ENCODE peak calls at places on chromosomes 6 and 20, in five cellular contexts. One of them, this sample, is unnamed.

GRCh38 chr6:158205220-158205944 is 37.2 kb downstream of the GTF2H5 start:
- DNase-seq in HL-60: no peak
- DNase-seq in prostate gland: no peak
- DNase-seq in stomach: peak; percentile 40
- DNase-seq in HCT116: peak; percentile 8
- DNase-seq in this sample: no peak

GRCh38 chr6:149855741-149856140 is 8.4 kb downstream of the LRP11 start:
- DNase-seq in HL-60: no peak
- DNase-seq in prostate gland: peak; percentile 44
- DNase-seq in stomach: no peak
- DNase-seq in HCT116: no peak
- DNase-seq in this sample: no peak

GRCh38 chr20:11132819-11133341 is 459.1 kb upstream of the JAG1 start:
- DNase-seq in HL-60: no peak
- DNase-seq in prostate gland: no peak
- DNase-seq in stomach: no peak
- DNase-seq in HCT116: no peak
- DNase-seq in this sample: no peak

GRCh38 chr6:33213166-33213988 is 5.1 kb downstream of the RING1 start:
- DNase-seq in HL-60: peak; percentile 32
- DNase-seq in prostate gland: no peak
- DNase-seq in stomach: no peak
- DNase-seq in HCT116: no peak
- DNase-seq in this sample: peak; percentile 79

GRCh38 chr6:165227644-165228329 is 81.6 kb downstream of the C6orf118 start:
- DNase-seq in HL-60: no peak
- DNase-seq in prostate gland: no peak
- DNase-seq in stomach: no peak
- DNase-seq in HCT116: no peak
- DNase-seq in this sample: no peak

GRCh38 chr20:59977086-59977485 is 18.9 kb downstream of the CDH26 start:
- DNase-seq in HL-60: no peak
- DNase-seq in prostate gland: no peak
- DNase-seq in stomach: no peak
- DNase-seq in HCT116: no peak
- DNase-seq in this sample: no peak

GRCh38 chr6:157535354-157536217 is 154.6 kb downstream of the ZDHHC14 start:
- DNase-seq in HL-60: peak; percentile 77
- DNase-seq in prostate gland: no peak
- DNase-seq in stomach: no peak
- DNase-seq in HCT116: peak; percentile 72
- DNase-seq in this sample: no peak

GRCh38 chr6:168828035-168828434 is 387.1 kb downstream of the SMOC2 start:
- DNase-seq in HL-60: no peak
- DNase-seq in prostate gland: no peak
- DNase-seq in stomach: no peak
- DNase-seq in HCT116: no peak
- DNase-seq in this sample: no peak

GRCh38 chr6:135630789-135631376 is 133.3 kb upstream of the AHI1 start:
- DNase-seq in HL-60: no peak
- DNase-seq in prostate gland: no peak
- DNase-seq in stomach: no peak
- DNase-seq in HCT116: no peak
- DNase-seq in this sample: no peak

GRCh38 chr6:165219629-165220028 is 89.8 kb downstream of the C6orf118 start:
- DNase-seq in HL-60: no peak
- DNase-seq in prostate gland: no peak
- DNase-seq in stomach: no peak
- DNase-seq in HCT116: no peak
- DNase-seq in this sample: no peak

GRCh38 chr20:52179331-52180166 is 12.0 kb downstream of the ZFP64 start:
- DNase-seq in HL-60: no peak
- DNase-seq in prostate gland: no peak
- DNase-seq in stomach: no peak
- DNase-seq in HCT116: no peak
- DNase-seq in this sample: no peak

GRCh38 chr6:73722318-73723060 is 26.5 kb downstream of the CD109 start:
- DNase-seq in HL-60: no peak
- DNase-seq in prostate gland: no peak
- DNase-seq in stomach: no peak
- DNase-seq in HCT116: no peak
- DNase-seq in this sample: no peak

DNA sequence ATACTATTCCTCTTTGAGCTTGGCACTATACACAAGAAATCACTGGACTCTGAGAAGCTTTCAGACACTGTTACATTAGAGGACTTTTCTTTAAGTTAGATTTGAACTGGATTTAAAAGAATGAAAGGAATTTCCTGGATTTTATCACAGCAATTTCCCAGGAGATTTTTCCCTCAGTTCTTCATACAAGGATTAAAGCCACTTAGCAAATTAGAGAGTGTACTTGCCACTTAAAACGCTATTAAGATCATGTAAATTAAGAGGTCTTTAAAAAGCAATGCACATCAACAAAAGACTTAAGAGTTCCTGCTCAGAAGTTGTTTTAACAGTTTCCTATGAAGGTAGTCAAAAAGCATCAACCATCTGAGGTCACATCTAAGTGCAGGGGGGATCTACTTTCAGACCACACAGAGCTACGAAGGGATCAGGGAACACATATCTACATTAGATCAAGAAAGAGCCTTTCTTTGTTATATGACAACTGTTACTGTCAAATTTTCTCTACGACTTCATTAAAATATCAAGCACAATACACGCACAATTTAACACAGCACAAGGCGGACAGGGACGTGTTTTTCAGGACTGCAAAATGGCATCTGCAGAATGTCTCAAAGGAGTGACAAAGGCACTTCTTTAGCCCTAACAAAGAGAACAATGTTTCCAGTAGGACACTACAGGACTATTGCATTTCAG is 65.8 kb downstream of the EPB41L2 start:
- DNase-seq in HL-60: no peak
- DNase-seq in prostate gland: no peak
- DNase-seq in stomach: no peak
- DNase-seq in HCT116: no peak
- DNase-seq in this sample: no peak
- TF ChIP-seq POLR2AphosphoS5 in HL-60: no peak
- TF ChIP-seq POLR2AphosphoS5 in prostate gland: no peak
- TF ChIP-seq POLR2AphosphoS5 in stomach: no peak
- TF ChIP-seq POLR2AphosphoS5 in HCT116: no peak
- TF ChIP-seq POLR2AphosphoS5 in this sample: no peak

DNA sequence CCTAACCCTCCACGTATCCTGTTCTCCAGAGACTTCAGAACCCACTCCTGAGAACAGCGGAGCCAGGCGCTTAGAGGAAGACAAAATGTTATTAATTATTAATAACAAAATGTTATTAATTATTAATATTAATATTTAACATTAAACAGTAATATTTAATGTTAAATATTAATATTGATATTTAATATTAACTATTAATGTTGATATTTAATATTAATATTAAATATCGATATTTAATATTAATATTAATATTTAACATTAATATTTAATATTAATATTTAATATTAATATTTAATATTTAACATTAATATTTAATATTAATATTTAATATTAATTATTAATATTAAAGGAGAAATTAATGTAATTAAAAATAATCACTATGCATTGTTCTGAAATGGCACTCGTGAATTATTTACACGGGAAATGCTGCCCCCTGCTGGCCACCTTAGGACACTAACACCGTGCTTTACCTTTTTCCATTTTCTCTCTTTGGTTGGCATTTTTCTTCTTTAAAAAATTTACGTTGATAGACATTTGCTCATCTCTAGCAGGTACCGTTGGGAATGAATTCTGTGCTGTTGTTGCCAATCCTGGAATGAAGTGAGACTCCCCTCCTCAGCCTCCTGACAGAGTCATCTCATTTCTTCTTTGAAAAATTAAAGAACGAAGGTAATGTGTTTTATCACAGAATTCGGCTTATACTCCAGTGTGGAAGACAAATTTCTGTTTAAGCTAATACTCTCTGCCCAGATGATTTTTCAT is 7.5 kb upstream of the GGTLC1 start:
- DNase-seq in HL-60: peak; percentile 37
- DNase-seq in prostate gland: peak; percentile 43
- DNase-seq in stomach: peak; percentile 59
- DNase-seq in HCT116: peak; percentile 7
- DNase-seq in this sample: no peak
- TF ChIP-seq CTCF in HL-60: peak; percentile 28
- TF ChIP-seq CTCF in prostate gland: peak; percentile 70
- TF ChIP-seq CTCF in stomach: peak; percentile 19
- TF ChIP-seq CTCF in HCT116: peak; percentile 59
- TF ChIP-seq CTCF in this sample: peak; percentile 75

DNA sequence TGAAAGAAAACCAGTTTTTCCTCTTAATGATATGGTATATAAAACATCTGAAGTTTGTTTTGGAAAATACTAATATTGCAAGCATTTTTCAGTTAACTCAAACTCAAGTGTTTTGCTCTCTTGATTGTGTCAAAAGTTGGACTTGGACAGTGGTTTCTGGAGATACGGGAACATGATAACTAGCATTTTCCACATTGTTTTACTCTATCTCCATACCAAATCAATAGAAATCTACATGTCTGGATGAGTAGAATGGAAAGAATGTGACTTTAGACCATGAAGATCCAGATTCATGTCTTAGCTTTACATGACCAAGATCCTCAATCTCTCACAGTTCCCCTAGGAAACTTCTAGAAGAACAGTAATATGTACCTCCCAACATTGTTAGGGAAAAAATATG is 22.2 kb upstream of the FBXO30 start:
- DNase-seq in HL-60: no peak
- DNase-seq in prostate gland: no peak
- DNase-seq in stomach: no peak
- DNase-seq in HCT116: no peak
- DNase-seq in this sample: no peak
- H3K27ac ChIP-seq in HL-60: no peak overlapping the region
- H3K27ac ChIP-seq in prostate gland: no peak overlapping the region
- H3K27ac ChIP-seq in stomach: no peak overlapping the region
- H3K27ac ChIP-seq in HCT116: no peak overlapping the region
- H3K27ac ChIP-seq in this sample: no peak overlapping the region

GRCh38 chr6:30647802-30648460 is 998 bp downstream of the C6orf136 start:
- DNase-seq in HL-60: no peak
- DNase-seq in prostate gland: no peak
- DNase-seq in stomach: no peak
- DNase-seq in HCT116: no peak
- DNase-seq in this sample: no peak
- TF ChIP-seq POLR2AphosphoS5 in HL-60: no peak
- TF ChIP-seq POLR2AphosphoS5 in prostate gland: no peak
- TF ChIP-seq POLR2AphosphoS5 in stomach: no peak
- TF ChIP-seq POLR2AphosphoS5 in HCT116: no peak
- TF ChIP-seq POLR2AphosphoS5 in this sample: no peak

GRCh38 chr20:57399587-57400261 is 8.5 kb downstream of the RBM38 start:
- DNase-seq in HL-60: no peak
- DNase-seq in prostate gland: no peak
- DNase-seq in stomach: peak; percentile 53
- DNase-seq in HCT116: no peak
- DNase-seq in this sample: peak; percentile 87

GRCh38 chr20:57400821-57401564 is 9.8 kb downstream of the RBM38 start:
- DNase-seq in HL-60: no peak
- DNase-seq in prostate gland: no peak
- DNase-seq in stomach: no peak
- DNase-seq in HCT116: no peak
- DNase-seq in this sample: peak; percentile 95

GRCh38 chr20:57398901-57399535 is 7.8 kb downstream of the RBM38 start:
- DNase-seq in HL-60: no peak
- DNase-seq in prostate gland: no peak
- DNase-seq in stomach: no peak
- DNase-seq in HCT116: no peak
- DNase-seq in this sample: peak; percentile 82

GRCh38 chr20:57401565-57401918 is 10.3 kb downstream of the RBM38 start:
- DNase-seq in HL-60: no peak
- DNase-seq in prostate gland: no peak
- DNase-seq in stomach: no peak
- DNase-seq in HCT116: no peak
- DNase-seq in this sample: no peak

DNA sequence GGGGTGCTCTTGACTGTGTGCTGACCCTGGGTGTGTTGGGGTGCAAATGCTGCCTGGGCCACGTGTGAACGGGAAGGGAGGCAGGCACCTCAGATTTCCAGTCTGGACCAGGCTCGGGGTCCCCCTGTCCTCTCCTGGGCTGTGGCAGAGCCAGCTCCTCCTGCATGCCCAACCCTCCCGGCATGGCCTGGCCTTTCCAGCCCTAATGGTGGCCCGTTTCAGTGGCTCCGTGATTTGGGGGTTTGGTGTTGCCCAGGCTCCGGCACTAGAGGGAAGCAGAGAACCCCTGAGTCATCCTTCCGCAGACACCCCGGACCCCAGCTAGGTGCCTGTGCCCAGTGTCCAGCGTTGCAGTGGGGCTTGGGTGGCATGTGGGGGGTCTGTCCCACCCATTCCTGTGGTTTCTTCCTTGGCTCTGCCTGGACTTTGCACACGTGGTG is 9.1 kb downstream of the RBM38 start:
- DNase-seq in HL-60: no peak
- DNase-seq in prostate gland: no peak
- DNase-seq in stomach: no peak
- DNase-seq in HCT116: no peak
- DNase-seq in this sample: peak; percentile 85
- TF ChIP-seq CTCF in HL-60: no peak
- TF ChIP-seq CTCF in prostate gland: no peak
- TF ChIP-seq CTCF in stomach: no peak
- TF ChIP-seq CTCF in HCT116: no peak
- TF ChIP-seq CTCF in this sample: peak; percentile 25

DNA sequence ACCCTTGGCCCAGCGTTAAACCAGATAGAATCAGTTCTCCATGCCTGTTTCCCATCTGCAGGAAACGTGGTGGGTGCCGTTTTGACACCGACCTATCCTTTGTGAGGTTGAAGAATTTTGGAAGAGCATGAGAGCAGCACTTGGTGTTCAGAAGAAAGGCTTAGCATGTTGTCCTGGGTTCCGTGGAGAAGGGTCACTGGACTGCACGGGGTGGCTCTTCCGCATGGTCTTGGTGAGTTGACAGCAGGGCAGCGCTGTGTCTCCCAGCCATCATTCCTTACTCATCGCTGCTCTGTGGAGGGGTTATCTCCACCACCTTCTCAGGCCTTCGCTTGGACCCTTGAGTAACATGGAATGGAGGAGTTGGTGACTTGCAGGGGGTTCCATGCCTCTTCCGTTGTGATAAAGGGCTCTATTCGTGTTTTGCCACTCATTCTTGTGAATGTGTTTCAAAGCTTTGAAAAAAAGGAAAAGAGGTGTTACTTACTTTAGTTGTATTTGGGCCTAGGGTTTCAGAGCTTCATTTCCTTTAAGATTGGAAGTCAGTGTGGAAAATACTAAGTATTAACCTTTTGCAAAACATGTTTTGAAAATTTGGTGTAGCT is 8.2 kb downstream of the HIVEP1 start:
- DNase-seq in HL-60: no peak
- DNase-seq in prostate gland: no peak
- DNase-seq in stomach: no peak
- DNase-seq in HCT116: no peak
- DNase-seq in this sample: no peak
- H3K27ac ChIP-seq in HL-60: no peak overlapping the region
- H3K27ac ChIP-seq in prostate gland: no peak overlapping the region
- H3K27ac ChIP-seq in stomach: no peak overlapping the region
- H3K27ac ChIP-seq in HCT116: no peak overlapping the region
- H3K27ac ChIP-seq in this sample: no peak overlapping the region

This sample was measured in spleen.